ENCODE peak calls at places on chromosomes 4 and X, in five cellular contexts. Z is AG10803, N is NCI-H1930, K is HTR-8/SVneo, W is T-helper 1 cell. P is an unnamed sample.
A peak's percentile ranks its signal among the peaks of the same experiment; 100 is the strongest.

GRCh38 chrX:134236690-134237362 is at the start of gene CCDC160:
- DNase-seq in Z (no peak), N (peak; percentile 50), K (peak; percentile 6), W (no peak), P (peak; percentile 26)

GRCh38 chrX:38181357-38181756 is 39.3 kb downstream of the SRPX start:
- DNase-seq in Z (no peak), N (no peak), K (no peak), W (no peak), P (no peak)

GRCh38 chr4:5371415-5372190 is 320.3 kb downstream of the STK32B start:
- DNase-seq in Z (peak; percentile 92), N (no peak), K (peak; percentile 73), W (no peak), P (no peak)

GRCh38 chrX:65581661-65582339 is 47.2 kb upstream of the LAS1L start:
- DNase-seq in Z (peak; percentile 56), N (peak; percentile 1), K (peak; percentile 37), W (peak; percentile 48), P (peak; percentile 35)

GRCh38 chr4:2783790-2784189 is 9.1 kb upstream of the SH3BP2 start:
- DNase-seq in Z (no peak), N (no peak), K (no peak), W (no peak), P (no peak)

GRCh38 chrX:23742174-23742692 is 843 bp downstream of the ACOT9 start:
- DNase-seq in Z (peak; percentile 80), N (no peak), K (peak; percentile 94), W (no peak), P (no peak)

GRCh38 chr4:8285143-8285975 is 15.8 kb downstream of the HTRA3 start:
- DNase-seq in Z (no peak), N (no peak), K (no peak), W (no peak), P (no peak)

GRCh38 chrX:67779099-67779498 is 235.3 kb downstream of the AR start:
- DNase-seq in Z (no peak), N (no peak), K (no peak), W (no peak), P (no peak)

GRCh38 chrX:23901065-23901464 is 6.7 kb downstream of the APOO start:
- DNase-seq in Z (peak; percentile 63), N (no peak), K (peak; percentile 84), W (no peak), P (no peak)

GRCh38 chrX:39475372-39475771 is 622.4 kb downstream of the BCOR start:
- DNase-seq in Z (no peak), N (no peak), K (no peak), W (no peak), P (no peak)

GRCh38 chr4:7171191-7171900 is 21.0 kb upstream of the SORCS2 start:
- DNase-seq in Z (no peak), N (no peak), K (no peak), W (no peak), P (no peak)

GRCh38 chr4:4667643-4668081 is 125.8 kb upstream of the STX18 start:
- DNase-seq in Z (peak; percentile 78), N (no peak), K (no peak), W (no peak), P (no peak)

GRCh38 chr4:80507077-80507476 is 171.5 kb downstream of the CFAP299 start:
- DNase-seq in Z (no peak), N (no peak), K (no peak), W (no peak), P (no peak)

GRCh38 chr4:41865981-41866798 is 69.0 kb upstream of the TMEM33 start:
- DNase-seq in Z (no peak), N (no peak), K (no peak), W (no peak), P (no peak)

GRCh38 chrX:42219231-42219630 is 295.9 kb upstream of the CASK start:
- DNase-seq in Z (peak; percentile 11), N (no peak), K (no peak), W (no peak), P (no peak)

GRCh38 chr4:1629704-1630093 is 54.4 kb downstream of the FAM53A start:
- DNase-seq in Z (no peak), N (no peak), K (no peak), W (no peak), P (no peak)

GRCh38 chrX:916235-916609 is 285.6 kb downstream of the SHOX start:
- DNase-seq in Z (peak; percentile 70), N (no peak), K (no peak), W (no peak), P (no peak)

P was measured in natural killer cell.